ENCODE peak calls at places on chromosome 12, in nine cellular contexts. C, U, N, D, S, R, L, M and Y are unnamed samples.

GRCh38 chr12:97595423-97595822 is 132.8 kb downstream of the RMST start:
- DNase-seq in M (no peak), D (no peak), R (no peak), U (no peak), N (no peak), S (no peak), C (no peak), L (no peak), Y (no peak)

GRCh38 chr12:123912415-123913385 is 59.9 kb downstream of the CCDC92 start:
- DNase-seq in C (peak), U (no peak), R (no peak), L (no peak), D (no peak), M (no peak), S (no peak), N (no peak), Y (no peak)

GRCh38 chr12:58920956-58921861 is 905 bp upstream of the LRIG3 start:
- DNase-seq in L (no peak), S (no peak), C (no peak), R (no peak), U (no peak), N (no peak), D (no peak), M (no peak), Y (no peak)

GRCh38 chr12:70252832-70253231 is 9.6 kb downstream of the CNOT2 start:
- DNase-seq in R (no peak), U (no peak), N (no peak), M (no peak), L (no peak), C (no peak), S (no peak), D (no peak), Y (no peak)

GRCh38 chr12:5439788-5440300 is 7.9 kb downstream of the NTF3 start:
- DNase-seq in U (no peak), L (no peak), C (no peak), R (no peak), D (no peak), M (no peak), N (no peak), S (no peak), Y (no peak)

GRCh38 chr12:31219521-31219920 is 106.4 kb downstream of the SINHCAF start:
- DNase-seq in C (no peak), L (no peak), S (no peak), R (no peak), U (no peak), D (no peak), M (no peak), N (no peak), Y (no peak)

GRCh38 chr12:64544796-64545382 is 65.4 kb upstream of the RASSF3 start:
- DNase-seq in R (no peak), C (no peak), M (no peak), S (no peak), N (no peak), D (no peak), L (no peak), U (no peak), Y (no peak)

GRCh38 chr12:90216815-90217214 is 508.2 kb upstream of the ATP2B1 start:
- DNase-seq in N (no peak), L (no peak), U (no peak), C (no peak), M (no peak), R (no peak), S (no peak), D (no peak), Y (no peak)

GRCh38 chr12:14384783-14385638 is 19.5 kb downstream of the ATF7IP start:
- DNase-seq in D (peak), C (peak), R (no peak), N (peak), M (peak), S (peak), U (peak), L (no peak), Y (no peak)

GRCh38 chr12:50017653-50018052 is 7.6 kb downstream of the RACGAP1 start:
- DNase-seq in M (no peak), N (no peak), C (no peak), L (no peak), R (no peak), S (no peak), U (no peak), D (no peak), Y (no peak)

GRCh38 chr12:101038289-101038871 is 171.7 kb downstream of the SLC5A8 start:
- DNase-seq in M (no peak), U (no peak), D (no peak), R (no peak), S (no peak), L (no peak), N (no peak), C (no peak), Y (no peak)

GRCh38 chr12:74426091-74426490 is 111.5 kb upstream of the ATXN7L3B start:
- DNase-seq in D (no peak), N (no peak), S (no peak), U (no peak), R (no peak), M (no peak), C (no peak), L (no peak), Y (no peak)

GRCh38 chr12:115871714-115872113 is 405.8 kb downstream of the MED13L start:
- DNase-seq in R (no peak), D (peak), N (no peak), C (peak), S (no peak), U (peak), M (peak), L (no peak), Y (no peak)

GRCh38 chr12:64042901-64043300 is 179.2 kb downstream of the KICS2 start:
- DNase-seq in U (no peak), L (no peak), R (no peak), S (no peak), N (no peak), D (no peak), C (no peak), M (no peak), Y (no peak)

GRCh38 chr12:25269701-25270100 is 19.0 kb upstream of the KRAS start:
- DNase-seq in L (no peak), N (no peak), M (no peak), D (no peak), S (no peak), R (no peak), U (no peak), C (no peak), Y (no peak)

GRCh38 chr12:14454098-14454907 is 88.8 kb downstream of the ATF7IP start:
- DNase-seq in S (no peak), M (peak), C (peak), L (no peak), R (no peak), D (peak), N (no peak), U (peak), Y (no peak)

GRCh38 chr12:106285993-106286392 is 16.5 kb upstream of the TCP11L2 start:
- DNase-seq in U (no peak), L (no peak), M (peak), C (no peak), D (no peak), R (no peak), S (no peak), N (no peak), Y (no peak)

GRCh38 chr12:7460375-7461259 is 16.7 kb upstream of the CD163L1 start:
- DNase-seq in S (no peak), N (peak), C (peak), L (peak), U (peak), D (peak), R (no peak), M (peak), Y (no peak)

GRCh38 chr12:53770281-53770680 is 18.5 kb upstream of the CISTR start:
- DNase-seq in M (peak), R (no peak), U (no peak), D (peak), C (no peak), S (no peak), N (no peak), L (no peak), Y (no peak)

GRCh38 chr12:7869137-7869536 is 3.6 kb downstream of the SLC2A14 start:
- DNase-seq in D (peak), C (no peak), R (no peak), S (no peak), U (no peak), L (no peak), M (no peak), N (no peak), Y (no peak)

GRCh38 chr12:6639151-6639773 is 3.5 kb upstream of the LPAR5 start:
- DNase-seq in U (no peak), R (no peak), C (no peak), M (no peak), D (no peak), S (no peak), N (no peak), L (no peak), Y (no peak)

GRCh38 chr12:113465808-113466769 is 5.6 kb downstream of the LHX5 start:
- DNase-seq in D (no peak), R (no peak), L (no peak), M (no peak), C (no peak), U (no peak), S (no peak), N (no peak), Y (no peak)

GRCh38 chr12:115140981-115141380 is 457.0 kb upstream of the TBX3 start:
- DNase-seq in L (no peak), S (no peak), C (peak), U (no peak), M (no peak), N (no peak), R (no peak), D (no peak), Y (no peak)

GRCh38 chr12:80044694-80045046 is 54.7 kb upstream of the OTOGL start:
- DNase-seq in L (no peak), M (no peak), C (no peak), U (no peak), N (no peak), S (no peak), R (no peak), D (peak), Y (no peak)

GRCh38 chr12:67980391-67980790 is 8.9 kb upstream of the IFNG-AS1 start:
- DNase-seq in C (no peak), M (no peak), R (no peak), L (no peak), S (no peak), U (no peak), N (no peak), D (no peak), Y (no peak)

GRCh38 chr12:39975374-39975918 is 130.4 kb downstream of the SLC2A13 start:
- DNase-seq in S (no peak), U (no peak), D (no peak), R (no peak), C (no peak), N (no peak), M (no peak), L (no peak), Y (no peak)

GRCh38 chr12:8829621-8830020 is 7.2 kb downstream of the A2ML1 start:
- DNase-seq in L (no peak), M (no peak), D (no peak), R (no peak), U (no peak), C (peak), N (no peak), S (no peak), Y (no peak)

GRCh38 chr12:108193922-108194321 is 64.8 kb downstream of the WSCD2 start:
- DNase-seq in L (no peak), N (no peak), C (peak), R (no peak), M (peak), U (peak), S (peak), D (peak), Y (no peak)

GRCh38 chr12:75759842-75760260 is 248.4 kb upstream of the KRR1 start:
- DNase-seq in C (no peak), S (no peak), R (no peak), U (no peak), N (no peak), L (no peak), D (peak), M (no peak), Y (no peak)

GRCh38 chr12:87756721-87757120 is 272.5 kb downstream of the C12orf50 start:
- DNase-seq in S (no peak), C (no peak), U (no peak), R (no peak), L (no peak), D (no peak), M (peak), N (no peak), Y (no peak)

GRCh38 chr12:5872745-5873144 is 72.3 kb downstream of the ANO2 start:
- DNase-seq in D (peak), L (no peak), N (no peak), M (peak), R (no peak), S (no peak), C (peak), U (peak), Y (no peak)

GRCh38 chr12:21526721-21527345 is 737 bp downstream of the SPX start:
- DNase-seq in S (no peak), L (no peak), U (no peak), C (no peak), M (no peak), R (no peak), N (no peak), D (no peak), Y (no peak)